ENCODE peak calls at places on chromosomes 1 and 21, in seven cellular contexts. One of them, this sample, is unnamed.

GRCh38 chr1:212257157-212257556 is 28.1 kb upstream of the PPP2R5A start:
- DNase-seq in DND-41: no peak
- DNase-seq in effector memory CD4-positive, alpha-beta T cell: no peak
- DNase-seq in NT2/D1: no peak
- DNase-seq in HCT116: no peak
- DNase-seq in psoas muscle: no peak
- DNase-seq in ovary: no peak
- DNase-seq in this sample: no peak

GRCh38 chr1:211328084-211328694 is 1.6 kb downstream of the TRAF5 start:
- DNase-seq in ovary: no peak
- DNase-seq in effector memory CD4-positive, alpha-beta T cell: no peak
- DNase-seq in NT2/D1: no peak
- DNase-seq in HCT116: no peak
- DNase-seq in DND-41: no peak
- DNase-seq in psoas muscle: no peak
- DNase-seq in this sample: no peak

GRCh38 chr21:45281411-45282282 is 6.0 kb downstream of the POFUT2 start:
- DNase-seq in psoas muscle: peak; percentile 59
- DNase-seq in NT2/D1: no peak
- DNase-seq in DND-41: no peak
- DNase-seq in effector memory CD4-positive, alpha-beta T cell: no peak
- DNase-seq in HCT116: no peak
- DNase-seq in ovary: peak; percentile 22
- DNase-seq in this sample: no peak

GRCh38 chr1:78303620-78304019 is 187.2 kb upstream of the PTGFR start:
- DNase-seq in HCT116: no peak
- DNase-seq in NT2/D1: no peak
- DNase-seq in ovary: no peak
- DNase-seq in psoas muscle: peak; percentile 61
- DNase-seq in effector memory CD4-positive, alpha-beta T cell: no peak
- DNase-seq in DND-41: no peak
- DNase-seq in this sample: no peak

GRCh38 chr21:17775431-17776126 is 43.6 kb downstream of the C21orf91 start:
- DNase-seq in effector memory CD4-positive, alpha-beta T cell: peak; percentile 53
- DNase-seq in NT2/D1: no peak
- DNase-seq in HCT116: no peak
- DNase-seq in psoas muscle: no peak
- DNase-seq in DND-41: no peak
- DNase-seq in ovary: no peak
- DNase-seq in this sample: peak; percentile 83

GRCh38 chr1:6731905-6732304 is 30.3 kb upstream of the DNAJC11 start:
- DNase-seq in DND-41: no peak
- DNase-seq in NT2/D1: no peak
- DNase-seq in ovary: no peak
- DNase-seq in HCT116: no peak
- DNase-seq in psoas muscle: no peak
- DNase-seq in effector memory CD4-positive, alpha-beta T cell: no peak
- DNase-seq in this sample: no peak

GRCh38 chr1:228394571-228395394 is 11.9 kb downstream of the TRIM11 start:
- DNase-seq in NT2/D1: no peak
- DNase-seq in effector memory CD4-positive, alpha-beta T cell: no peak
- DNase-seq in psoas muscle: peak; percentile 55
- DNase-seq in DND-41: no peak
- DNase-seq in HCT116: no peak
- DNase-seq in ovary: no peak
- DNase-seq in this sample: no peak

GRCh38 chr1:20693623-20694022 is 24.2 kb downstream of the KIF17 start:
- DNase-seq in psoas muscle: no peak
- DNase-seq in DND-41: no peak
- DNase-seq in HCT116: no peak
- DNase-seq in NT2/D1: no peak
- DNase-seq in effector memory CD4-positive, alpha-beta T cell: no peak
- DNase-seq in ovary: no peak
- DNase-seq in this sample: no peak

GRCh38 chr1:42844592-42845140 is 1.7 kb upstream of the ZNF691 start:
- DNase-seq in ovary: no peak
- DNase-seq in DND-41: no peak
- DNase-seq in HCT116: no peak
- DNase-seq in NT2/D1: no peak
- DNase-seq in effector memory CD4-positive, alpha-beta T cell: no peak
- DNase-seq in psoas muscle: no peak
- DNase-seq in this sample: no peak

GRCh38 chr21:39118604-39119215 is 64.5 kb downstream of the PSMG1 start:
- DNase-seq in HCT116: no peak
- DNase-seq in NT2/D1: no peak
- DNase-seq in effector memory CD4-positive, alpha-beta T cell: no peak
- DNase-seq in ovary: no peak
- DNase-seq in psoas muscle: no peak
- DNase-seq in DND-41: no peak
- DNase-seq in this sample: no peak

GRCh38 chr1:16206547-16207317 is 5.7 kb downstream of the ARHGEF19 start:
- DNase-seq in psoas muscle: peak; percentile 98
- DNase-seq in ovary: peak; percentile 98
- DNase-seq in effector memory CD4-positive, alpha-beta T cell: peak; percentile 90
- DNase-seq in NT2/D1: peak; percentile 94
- DNase-seq in HCT116: peak; percentile 98
- DNase-seq in DND-41: peak; percentile 98
- DNase-seq in this sample: peak; percentile 93
- H3K4me1 ChIP-seq in psoas muscle: no peaks in the 10 kb centered on the region
- H3K4me1 ChIP-seq in ovary: peaks cover 5% of the 10 kb centered on the region
- H3K4me1 ChIP-seq in effector memory CD4-positive, alpha-beta T cell: peaks cover 11% of the 10 kb centered on the region
- H3K4me1 ChIP-seq in NT2/D1: peaks cover 7% of the 10 kb centered on the region
- H3K4me1 ChIP-seq in HCT116: peaks cover 53% of the 10 kb centered on the region
- H3K4me1 ChIP-seq in DND-41: peaks cover 24% of the 10 kb centered on the region
- H3K4me1 ChIP-seq in this sample: peaks cover 14% of the 10 kb centered on the region

GRCh38 chr1:232630047-232630893 is at the start of gene SIPA1L2:
- DNase-seq in ovary: peak; percentile 96
- DNase-seq in DND-41: peak; percentile 92
- DNase-seq in psoas muscle: peak; percentile 97
- DNase-seq in effector memory CD4-positive, alpha-beta T cell: peak; percentile 73
- DNase-seq in NT2/D1: peak; percentile 93
- DNase-seq in HCT116: peak; percentile 66
- DNase-seq in this sample: peak; percentile 75
- H3K4me1 ChIP-seq in ovary: no peaks in the 10 kb centered on the region
- H3K4me1 ChIP-seq in DND-41: peaks cover 42% of the 10 kb centered on the region
- H3K4me1 ChIP-seq in psoas muscle: peaks cover 11% of the 10 kb centered on the region
- H3K4me1 ChIP-seq in effector memory CD4-positive, alpha-beta T cell: peaks cover 10% of the 10 kb centered on the region
- H3K4me1 ChIP-seq in NT2/D1: no peaks in the 10 kb centered on the region
- H3K4me1 ChIP-seq in HCT116: peaks cover 37% of the 10 kb centered on the region
- H3K4me1 ChIP-seq in this sample: peaks cover 16% of the 10 kb centered on the region

GRCh38 chr21:15437873-15438272 is 291.9 kb upstream of the USP25 start:
- DNase-seq in NT2/D1: no peak
- DNase-seq in psoas muscle: no peak
- DNase-seq in ovary: no peak
- DNase-seq in effector memory CD4-positive, alpha-beta T cell: no peak
- DNase-seq in DND-41: no peak
- DNase-seq in HCT116: no peak
- DNase-seq in this sample: peak; percentile 8
- H3K4me1 ChIP-seq in NT2/D1: no peaks in the 10 kb centered on the region
- H3K4me1 ChIP-seq in psoas muscle: peaks cover 24% of the 10 kb centered on the region
- H3K4me1 ChIP-seq in ovary: no peaks in the 10 kb centered on the region
- H3K4me1 ChIP-seq in effector memory CD4-positive, alpha-beta T cell: no peaks in the 10 kb centered on the region
- H3K4me1 ChIP-seq in DND-41: peaks cover 5% of the 10 kb centered on the region
- H3K4me1 ChIP-seq in HCT116: no peaks in the 10 kb centered on the region
- H3K4me1 ChIP-seq in this sample: no peaks in the 10 kb centered on the region

GRCh38 chr1:8232036-8232757 is 85.7 kb upstream of the SLC45A1 start:
- DNase-seq in ovary: no peak
- DNase-seq in HCT116: peak; percentile 73
- DNase-seq in DND-41: no peak
- DNase-seq in effector memory CD4-positive, alpha-beta T cell: no peak
- DNase-seq in psoas muscle: no peak
- DNase-seq in NT2/D1: no peak
- DNase-seq in this sample: no peak
- H3K4me1 ChIP-seq in ovary: no peaks in the 10 kb centered on the region
- H3K4me1 ChIP-seq in HCT116: peaks cover 58% of the 10 kb centered on the region
- H3K4me1 ChIP-seq in DND-41: no peaks in the 10 kb centered on the region
- H3K4me1 ChIP-seq in effector memory CD4-positive, alpha-beta T cell: no peaks in the 10 kb centered on the region
- H3K4me1 ChIP-seq in psoas muscle: no peaks in the 10 kb centered on the region
- H3K4me1 ChIP-seq in NT2/D1: no peaks in the 10 kb centered on the region
- H3K4me1 ChIP-seq in this sample: no peaks in the 10 kb centered on the region

DNA sequence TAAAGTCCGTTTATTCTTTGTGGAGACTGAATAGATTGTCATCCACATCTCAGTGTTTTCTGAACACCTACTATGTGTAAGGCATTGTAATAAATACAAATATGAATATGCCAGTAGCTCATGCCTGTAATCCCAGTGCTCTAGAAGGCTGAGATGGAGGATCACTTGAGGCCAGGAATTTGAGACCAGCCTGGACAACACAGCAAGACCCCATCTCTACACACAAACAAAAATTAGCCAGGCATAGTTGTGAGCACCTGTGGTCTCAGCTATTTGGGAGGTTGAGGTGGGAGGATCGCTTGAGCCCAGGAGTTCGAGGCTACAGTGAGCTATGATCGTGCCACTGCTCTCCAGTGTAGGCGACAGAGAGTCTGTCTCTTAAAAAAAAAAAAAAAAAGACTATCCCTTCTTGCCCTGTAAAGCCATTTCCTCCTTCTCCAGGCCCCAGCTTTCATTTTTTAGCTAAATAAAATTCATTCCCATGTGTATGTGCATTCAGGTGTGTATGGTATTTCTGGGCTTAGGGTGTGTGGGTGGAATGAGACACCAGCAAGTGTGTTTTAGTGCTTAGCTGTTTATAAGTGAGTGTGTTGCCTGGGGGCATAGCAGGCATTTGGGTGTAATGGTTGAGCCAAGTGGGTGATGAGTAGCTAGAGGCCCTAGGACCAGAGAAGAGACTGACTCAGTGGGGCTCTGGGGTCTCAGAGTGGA is 7.8 kb downstream of the CELSR2 start:
- DNase-seq in DND-41: no peak
- DNase-seq in psoas muscle: no peak
- DNase-seq in ovary: no peak
- DNase-seq in HCT116: no peak
- DNase-seq in effector memory CD4-positive, alpha-beta T cell: no peak
- DNase-seq in NT2/D1: no peak
- DNase-seq in this sample: no peak
- H3K4me1 ChIP-seq in DND-41: no peaks in the 10 kb centered on the region
- H3K4me1 ChIP-seq in psoas muscle: peaks cover 21% of the 10 kb centered on the region
- H3K4me1 ChIP-seq in ovary: no peaks in the 10 kb centered on the region
- H3K4me1 ChIP-seq in HCT116: peaks cover 10% of the 10 kb centered on the region
- H3K4me1 ChIP-seq in effector memory CD4-positive, alpha-beta T cell: no peaks in the 10 kb centered on the region
- H3K4me1 ChIP-seq in NT2/D1: peaks cover 50% of the 10 kb centered on the region
- H3K4me1 ChIP-seq in this sample: no peaks in the 10 kb centered on the region

DNA sequence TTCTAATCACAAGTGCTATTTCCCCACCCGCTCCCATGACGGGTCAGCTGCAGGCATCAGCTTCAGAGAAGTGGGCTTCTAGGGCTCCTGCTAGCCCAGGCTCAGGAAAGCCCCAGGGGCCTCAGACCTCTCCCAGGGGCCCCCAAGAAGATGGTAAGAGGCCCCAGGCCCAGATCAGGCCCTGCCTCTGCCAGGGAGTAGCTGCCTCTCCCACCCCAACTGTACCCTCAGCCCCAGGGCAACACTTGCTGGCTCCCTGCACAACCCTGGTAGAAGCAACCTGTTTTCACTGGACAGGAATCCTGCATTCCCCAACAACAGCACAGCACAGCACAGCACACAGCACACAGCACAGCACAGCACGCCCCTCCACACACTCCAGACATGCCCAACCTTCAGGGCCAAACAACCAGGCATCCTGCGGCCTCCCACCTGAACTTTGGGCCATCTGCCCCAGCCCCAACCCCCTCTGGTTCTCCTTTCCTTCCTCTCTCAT is 6.5 kb downstream of the BLACAT1 start:
- DNase-seq in NT2/D1: no peak
- DNase-seq in HCT116: no peak
- DNase-seq in psoas muscle: no peak
- DNase-seq in effector memory CD4-positive, alpha-beta T cell: no peak
- DNase-seq in DND-41: no peak
- DNase-seq in ovary: no peak
- DNase-seq in this sample: no peak
- H3K4me1 ChIP-seq in NT2/D1: peaks cover 49% of the 10 kb centered on the region
- H3K4me1 ChIP-seq in HCT116: peaks cover 94% of the 10 kb centered on the region
- H3K4me1 ChIP-seq in psoas muscle: peaks cover 10% of the 10 kb centered on the region
- H3K4me1 ChIP-seq in effector memory CD4-positive, alpha-beta T cell: no peaks in the 10 kb centered on the region
- H3K4me1 ChIP-seq in DND-41: no peaks in the 10 kb centered on the region
- H3K4me1 ChIP-seq in ovary: peaks cover 4% of the 10 kb centered on the region
- H3K4me1 ChIP-seq in this sample: no peaks in the 10 kb centered on the region

DNA sequence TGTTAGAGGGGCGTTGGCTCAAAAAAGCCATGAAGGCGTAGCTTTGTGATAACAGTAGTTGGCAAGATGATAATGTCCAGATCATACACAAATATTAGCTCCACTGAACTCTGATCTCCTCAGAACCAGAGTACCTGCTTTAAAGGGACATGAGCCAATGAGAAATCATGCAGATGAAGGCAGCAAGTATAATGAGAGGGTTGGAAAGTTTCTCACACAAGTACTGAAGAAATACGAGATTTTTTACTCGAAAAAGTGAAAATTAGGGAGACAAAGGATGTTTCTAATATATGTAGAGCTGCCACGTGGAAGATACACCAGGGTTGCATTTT is 5.6 kb upstream of the ATP1B1 start:
- DNase-seq in HCT116: no peak
- DNase-seq in DND-41: no peak
- DNase-seq in psoas muscle: no peak
- DNase-seq in effector memory CD4-positive, alpha-beta T cell: no peak
- DNase-seq in NT2/D1: no peak
- DNase-seq in ovary: no peak
- DNase-seq in this sample: no peak
- H3K4me1 ChIP-seq in HCT116: peaks cover 33% of the 10 kb centered on the region
- H3K4me1 ChIP-seq in DND-41: peaks cover 10% of the 10 kb centered on the region
- H3K4me1 ChIP-seq in psoas muscle: peaks cover 19% of the 10 kb centered on the region
- H3K4me1 ChIP-seq in effector memory CD4-positive, alpha-beta T cell: peaks cover 6% of the 10 kb centered on the region
- H3K4me1 ChIP-seq in NT2/D1: peaks cover 16% of the 10 kb centered on the region
- H3K4me1 ChIP-seq in ovary: no peaks in the 10 kb centered on the region
- H3K4me1 ChIP-seq in this sample: peaks cover 10% of the 10 kb centered on the region

GRCh38 chr1:35186239-35186638 is 6.7 kb downstream of the SFPQ start:
- DNase-seq in effector memory CD4-positive, alpha-beta T cell: no peak
- DNase-seq in NT2/D1: no peak
- DNase-seq in psoas muscle: no peak
- DNase-seq in ovary: no peak
- DNase-seq in DND-41: no peak
- DNase-seq in HCT116: no peak
- DNase-seq in this sample: no peak

GRCh38 chr1:35187816-35188342 is 5.1 kb downstream of the SFPQ start:
- DNase-seq in DND-41: no peak
- DNase-seq in effector memory CD4-positive, alpha-beta T cell: no peak
- DNase-seq in NT2/D1: no peak
- DNase-seq in psoas muscle: no peak
- DNase-seq in HCT116: no peak
- DNase-seq in ovary: no peak
- DNase-seq in this sample: no peak

GRCh38 chr1:35181790-35182455 is 11.0 kb downstream of the SFPQ start:
- DNase-seq in psoas muscle: no peak
- DNase-seq in HCT116: no peak
- DNase-seq in NT2/D1: no peak
- DNase-seq in DND-41: no peak
- DNase-seq in ovary: no peak
- DNase-seq in effector memory CD4-positive, alpha-beta T cell: no peak
- DNase-seq in this sample: no peak

GRCh38 chr1:35185200-35185599 is 7.7 kb downstream of the SFPQ start:
- DNase-seq in psoas muscle: no peak
- DNase-seq in effector memory CD4-positive, alpha-beta T cell: no peak
- DNase-seq in NT2/D1: no peak
- DNase-seq in DND-41: no peak
- DNase-seq in HCT116: no peak
- DNase-seq in ovary: no peak
- DNase-seq in this sample: no peak

GRCh38 chr1:35184495-35185199 is 8.3 kb downstream of the SFPQ start:
- DNase-seq in DND-41: no peak
- DNase-seq in effector memory CD4-positive, alpha-beta T cell: no peak
- DNase-seq in ovary: no peak
- DNase-seq in NT2/D1: no peak
- DNase-seq in HCT116: no peak
- DNase-seq in psoas muscle: no peak
- DNase-seq in this sample: no peak
- H3K4me1 ChIP-seq in DND-41: peaks cover 65% of the 10 kb centered on the region
- H3K4me1 ChIP-seq in effector memory CD4-positive, alpha-beta T cell: peaks cover 27% of the 10 kb centered on the region
- H3K4me1 ChIP-seq in ovary: peaks cover 4% of the 10 kb centered on the region
- H3K4me1 ChIP-seq in NT2/D1: no peaks in the 10 kb centered on the region
- H3K4me1 ChIP-seq in HCT116: no peaks in the 10 kb centered on the region
- H3K4me1 ChIP-seq in psoas muscle: peaks cover 85% of the 10 kb centered on the region
- H3K4me1 ChIP-seq in this sample: peaks cover 79% of the 10 kb centered on the region

This sample was measured in CD4-positive, CD25-positive, alpha-beta regulatory T cell.